ENCODE peak calls at places on chromosomes 6 and 20, in ten cellular contexts. C is astrocyte of the spinal cord, V is fibroblast of pulmonary artery, L is heart right ventricle, J is HFFc6, K is GM03348, T is keratinocyte, F is NCI-H226, H is AG04449, N is brain microvascular endothelial cell. I is an unnamed sample.

GRCh38 chr20:62243106-62243505 is 4.8 kb downstream of the OSBPL2 start:
- DNase-seq in C (no peak), V (no peak), L (no peak), J (no peak), K (no peak), T (no peak), F (no peak), H (no peak), N (no peak), I (no peak)

GRCh38 chr6:29725981-29726380 is 2.7 kb downstream of the HLA-F start:
- DNase-seq in C (no peak), V (no peak), L (no peak), J (no peak), K (no peak), T (no peak), F (no peak), H (no peak), N (no peak), I (no peak)

GRCh38 chr6:12324741-12325140 is 34.6 kb downstream of the EDN1 start:
- DNase-seq in C (no peak), V (no peak), L (no peak), J (no peak), K (no peak), T (no peak), F (peak), H (no peak), N (no peak), I (no peak)

GRCh38 chr20:2865630-2866029 is 7.7 kb upstream of the PTPRA start:
- DNase-seq in C (no peak), V (no peak), L (no peak), J (no peak), K (no peak), T (no peak), F (no peak), H (no peak), N (no peak), I (no peak)

GRCh38 chr6:36336779-36337194 is at the start of gene BNIP5:
- DNase-seq in C (no peak), V (no peak), L (no peak), J (no peak), K (no peak), T (no peak), F (no peak), H (no peak), N (no peak), I (no peak)

GRCh38 chr20:17504898-17505663 is 26.1 kb downstream of the BFSP1 start:
- DNase-seq in C (peak), V (peak), L (peak), J (peak), K (peak), T (no peak), F (no peak), H (no peak), N (peak), I (peak)

GRCh38 chr20:53839423-53840176 is 230.8 kb downstream of the BCAS1 start:
- DNase-seq in C (no peak), V (no peak), L (peak), J (no peak), K (no peak), T (no peak), F (no peak), H (no peak), N (no peak), I (peak)

GRCh38 chr6:139776051-139776450 is 401.6 kb upstream of the CITED2 start:
- DNase-seq in C (peak), V (no peak), L (no peak), J (no peak), K (no peak), T (no peak), F (no peak), H (no peak), N (no peak), I (no peak)

GRCh38 chr6:110816110-110816409 is 791 bp upstream of the CDK19 start:
- DNase-seq in C (no peak), V (no peak), L (no peak), J (no peak), K (no peak), T (no peak), F (no peak), H (no peak), N (no peak), I (no peak)

GRCh38 chr6:33837971-33838665 is 34.3 kb upstream of the MLN start:
- DNase-seq in C (peak), V (peak), L (no peak), J (peak), K (peak), T (no peak), F (peak), H (peak), N (no peak), I (no peak)

GRCh38 chr6:119308048-119308570 is 41.5 kb downstream of the MAN1A1 start:
- DNase-seq in C (peak), V (peak), L (no peak), J (peak), K (peak), T (peak), F (peak), H (no peak), N (peak), I (no peak)

GRCh38 chr6:143961868-143962643 is 46.0 kb downstream of the PLAGL1 start:
- DNase-seq in C (no peak), V (no peak), L (no peak), J (no peak), K (no peak), T (no peak), F (no peak), H (no peak), N (no peak), I (no peak)

GRCh38 chr6:20943922-20944321 is 409.7 kb downstream of the CDKAL1 start:
- DNase-seq in C (no peak), V (no peak), L (no peak), J (no peak), K (no peak), T (no peak), F (no peak), H (no peak), N (no peak), I (no peak)

GRCh38 chr6:160431231-160431630 is 83.1 kb downstream of the SLC22A3 start:
- DNase-seq in C (peak), V (peak), L (peak), J (peak), K (peak), T (no peak), F (peak), H (peak), N (peak), I (no peak)

GRCh38 chr20:61779176-61779965 is 286.3 kb downstream of the TAF4 start:
- DNase-seq in C (no peak), V (no peak), L (no peak), J (no peak), K (no peak), T (no peak), F (no peak), H (no peak), N (no peak), I (no peak)

GRCh38 chr6:46407785-46408530 is 83.3 kb downstream of the RCAN2 start:
- DNase-seq in C (no peak), V (no peak), L (no peak), J (no peak), K (peak), T (no peak), F (no peak), H (no peak), N (no peak), I (no peak)

GRCh38 chr6:151022492-151022891 is 157.0 kb downstream of the MTHFD1L start:
- DNase-seq in C (no peak), V (no peak), L (no peak), J (no peak), K (no peak), T (no peak), F (no peak), H (no peak), N (no peak), I (no peak)

GRCh38 chr6:9948600-9949138 is 466.2 kb downstream of the TFAP2A start:
- DNase-seq in C (no peak), V (no peak), L (no peak), J (no peak), K (no peak), T (no peak), F (no peak), H (no peak), N (no peak), I (no peak)

GRCh38 chr20:32516985-32517873 is 67.9 kb downstream of the NOL4L start:
- DNase-seq in C (no peak), V (no peak), L (no peak), J (no peak), K (no peak), T (no peak), F (no peak), H (no peak), N (no peak), I (no peak)

GRCh38 chr6:163287626-163288025 is 126.9 kb upstream of the QKI start:
- DNase-seq in C (no peak), V (no peak), L (no peak), J (no peak), K (no peak), T (no peak), F (no peak), H (no peak), N (no peak), I (no peak)

GRCh38 chr6:161001421-161001820 is 9.9 kb downstream of the MAP3K4 start:
- DNase-seq in C (no peak), V (peak), L (no peak), J (no peak), K (no peak), T (no peak), F (peak), H (no peak), N (no peak), I (no peak)

GRCh38 chr20:50858525-50858924 is 63.7 kb downstream of the BCAS4 start:
- DNase-seq in C (no peak), V (no peak), L (no peak), J (no peak), K (no peak), T (no peak), F (no peak), H (no peak), N (no peak), I (no peak)

GRCh38 chr6:111857674-111858337 is 15.4 kb downstream of the FYN start:
- DNase-seq in C (no peak), V (no peak), L (no peak), J (no peak), K (no peak), T (no peak), F (no peak), H (no peak), N (no peak), I (no peak)

GRCh38 chr20:37907677-37908397 is 4.9 kb downstream of the VSTM2L start:
- DNase-seq in C (peak), V (peak), L (no peak), J (peak), K (peak), T (no peak), F (peak), H (peak), N (peak), I (no peak)

GRCh38 chr6:159152014-159152413 is 17.2 kb upstream of the FNDC1 start:
- DNase-seq in C (no peak), V (peak), L (no peak), J (no peak), K (no peak), T (no peak), F (no peak), H (no peak), N (no peak), I (no peak)

GRCh38 chr6:157990321-157991066 is 8.8 kb downstream of the SYNJ2 start:
- DNase-seq in C (peak), V (no peak), L (no peak), J (no peak), K (no peak), T (no peak), F (no peak), H (no peak), N (no peak), I (no peak)

GRCh38 chr6:159093608-159094443 is 49.0 kb upstream of the TAGAP start:
- DNase-seq in C (no peak), V (no peak), L (no peak), J (no peak), K (no peak), T (no peak), F (no peak), H (no peak), N (no peak), I (no peak)

GRCh38 chr6:33147807-33148666 is 44.2 kb downstream of the COL11A2 start:
- DNase-seq in C (peak), V (peak), L (no peak), J (peak), K (peak), T (no peak), F (no peak), H (no peak), N (peak), I (no peak)

GRCh38 chr6:118708736-118709135 is 57.3 kb upstream of the CEP85L start:
- DNase-seq in C (no peak), V (peak), L (no peak), J (peak), K (peak), T (no peak), F (peak), H (no peak), N (no peak), I (no peak)

GRCh38 chr6:45923831-45924391 is 91.7 kb downstream of the CLIC5 start:
- DNase-seq in C (peak), V (no peak), L (no peak), J (peak), K (peak), T (peak), F (peak), H (no peak), N (peak), I (no peak)

GRCh38 chr6:6277418-6277817 is 43.0 kb downstream of the F13A1 start:
- DNase-seq in C (peak), V (peak), L (no peak), J (no peak), K (peak), T (no peak), F (no peak), H (peak), N (no peak), I (no peak)

GRCh38 chr6:129517288-129517687 is 192.7 kb downstream of the ARHGAP18 start:
- DNase-seq in C (no peak), V (peak), L (no peak), J (no peak), K (no peak), T (no peak), F (no peak), H (no peak), N (no peak), I (no peak)

GRCh38 chr6:150331344-150331743 is 37.5 kb upstream of the IYD start:
- DNase-seq in C (no peak), V (no peak), L (no peak), J (no peak), K (no peak), T (no peak), F (no peak), H (no peak), N (no peak), I (no peak)

GRCh38 chr6:120147218-120147871 is 797.8 kb upstream of the MAN1A1 start:
- DNase-seq in C (no peak), V (no peak), L (no peak), J (no peak), K (no peak), T (no peak), F (no peak), H (no peak), N (no peak), I (no peak)

GRCh38 chr6:136085370-136086115 is 164.6 kb downstream of the MTFR2 start:
- DNase-seq in C (peak), V (no peak), L (no peak), J (peak), K (peak), T (no peak), F (no peak), H (no peak), N (no peak), I (no peak)

GRCh38 chr6:131789219-131789618 is 18.6 kb upstream of the ENPP1 start:
- DNase-seq in C (peak), V (no peak), L (no peak), J (no peak), K (no peak), T (no peak), F (no peak), H (no peak), N (no peak), I (no peak)

GRCh38 chr6:84466521-84466920 is 239.1 kb upstream of the CEP162 start:
- DNase-seq in C (peak), V (peak), L (no peak), J (peak), K (peak), T (no peak), F (peak), H (peak), N (peak), I (no peak)

GRCh38 chr6:159196430-159196829 is 27.2 kb downstream of the FNDC1 start:
- DNase-seq in C (no peak), V (no peak), L (no peak), J (no peak), K (no peak), T (no peak), F (no peak), H (no peak), N (no peak), I (no peak)